ENCODE peak calls at places on chromosome 5, in six cellular contexts. H is CD8-positive, alpha-beta T cell; I is AG20443; X is HCEC 1CT; N is fibroblast of villous mesenchyme; G is left colon. S is an unnamed sample.
A peak's percentile ranks its signal among the peaks of the same experiment; 100 is the strongest.

GRCh38 chr5:5340206-5340729 is 82.2 kb upstream of the ICE1 start:
- DNase-seq in H (no peak), I (peak; percentile 93), X (peak; percentile 13), N (peak; percentile 96), G (peak; percentile 19), S (no peak)

GRCh38 chr5:94174748-94175411 is 433.5 kb upstream of the POU5F2 start:
- DNase-seq in H (no peak), I (no peak), X (peak; percentile 78), N (no peak), G (no peak), S (no peak)

GRCh38 chr5:178831049-178831448 is 28.7 kb upstream of the ZNF354B start:
- DNase-seq in H (no peak), I (no peak), X (no peak), N (no peak), G (no peak), S (no peak)

GRCh38 chr5:39400711-39401385 is 23.9 kb downstream of the DAB2 start:
- DNase-seq in H (no peak), I (no peak), X (no peak), N (peak; percentile 66), G (no peak), S (no peak)

GRCh38 chr5:96084874-96085545 is 123.4 kb upstream of the ELL2 start:
- DNase-seq in H (no peak), I (no peak), X (peak; percentile 49), N (no peak), G (no peak), S (no peak)

GRCh38 chr5:44665101-44665701 is 143.5 kb upstream of the MRPS30 start:
- DNase-seq in H (no peak), I (peak; percentile 11), X (peak; percentile 89), N (peak; percentile 6), G (no peak), S (no peak)

GRCh38 chr5:68898961-68899471 is 194.8 kb upstream of the SLC30A5 start:
- DNase-seq in H (no peak), I (peak; percentile 74), X (peak; percentile 33), N (peak; percentile 77), G (no peak), S (no peak)

GRCh38 chr5:161847896-161848510 is at the start of gene GABRA1:
- DNase-seq in H (no peak), I (peak; percentile 5), X (no peak), N (no peak), G (no peak), S (no peak)

GRCh38 chr5:122137702-122138101 is 8.4 kb downstream of the ZNF474 start:
- DNase-seq in H (no peak), I (no peak), X (no peak), N (no peak), G (no peak), S (no peak)

GRCh38 chr5:67021522-67022316 is 174.9 kb downstream of the CD180 start:
- DNase-seq in H (no peak), I (no peak), X (no peak), N (no peak), G (no peak), S (no peak)

GRCh38 chr5:139692605-139693340 is 44.6 kb downstream of the CXXC5 start:
- DNase-seq in H (no peak), I (no peak), X (no peak), N (no peak), G (no peak), S (no peak)

GRCh38 chr5:89849819-89850515 is 559.6 kb downstream of the CETN3 start:
- DNase-seq in H (no peak), I (no peak), X (no peak), N (peak; percentile 6), G (no peak), S (no peak)

GRCh38 chr5:77167695-77168111 is 42.8 kb upstream of the PDE8B start:
- DNase-seq in H (no peak), I (peak; percentile 87), X (peak; percentile 78), N (peak; percentile 86), G (no peak), S (no peak)

GRCh38 chr5:96243862-96244261 is 189.2 kb downstream of the PCSK1 start:
- DNase-seq in H (no peak), I (no peak), X (no peak), N (no peak), G (no peak), S (no peak)

GRCh38 chr5:93600409-93601052 is 17.5 kb downstream of the NR2F1 start:
- DNase-seq in H (no peak), I (no peak), X (no peak), N (peak; percentile 35), G (no peak), S (no peak)

GRCh38 chr5:167255931-167256330 is 1035.5 kb upstream of the WWC1 start:
- DNase-seq in H (no peak), I (no peak), X (no peak), N (no peak), G (no peak), S (no peak)

GRCh38 chr5:4518924-4519660 is 621.0 kb upstream of the ADAMTS16 start:
- DNase-seq in H (no peak), I (no peak), X (no peak), N (no peak), G (no peak), S (no peak)

GRCh38 chr5:32357678-32358077 is 44.9 kb upstream of the MTMR12 start:
- DNase-seq in H (no peak), I (no peak), X (no peak), N (no peak), G (no peak), S (no peak)

GRCh38 chr5:172819569-172819968 is 14.5 kb upstream of the ERGIC1 start:
- DNase-seq in H (no peak), I (no peak), X (no peak), N (no peak), G (no peak), S (no peak)

GRCh38 chr5:23419115-23419514 is 88.3 kb upstream of the PRDM9 start:
- DNase-seq in H (no peak), I (no peak), X (no peak), N (no peak), G (no peak), S (no peak)

GRCh38 chr5:143016777-143017374 is 246.7 kb downstream of the ARHGAP26 start:
- DNase-seq in H (peak; percentile 37), I (peak; percentile 51), X (peak; percentile 54), N (peak; percentile 81), G (peak; percentile 52), S (peak; percentile 39)

GRCh38 chr5:67941750-67942450 is 273.7 kb upstream of the PIK3R1 start:
- DNase-seq in H (no peak), I (peak; percentile 17), X (peak; percentile 42), N (peak; percentile 22), G (no peak), S (no peak)

GRCh38 chr5:133992429-133993151 is 12.2 kb downstream of the VDAC1 start:
- DNase-seq in H (no peak), I (no peak), X (no peak), N (no peak), G (no peak), S (no peak)

GRCh38 chr5:80191991-80192398 is 63.9 kb downstream of the SERINC5 start:
- DNase-seq in H (peak; percentile 50), I (peak; percentile 26), X (no peak), N (no peak), G (no peak), S (no peak)

GRCh38 chr5:172943906-172944305 is 15.3 kb upstream of the RPL26L1 start:
- DNase-seq in H (no peak), I (no peak), X (no peak), N (no peak), G (no peak), S (no peak)

GRCh38 chr5:80083115-80083890 is 48.2 kb downstream of the THBS4 start:
- DNase-seq in H (peak; percentile 15), I (peak; percentile 76), X (peak; percentile 82), N (peak; percentile 72), G (no peak), S (no peak)

GRCh38 chr5:168647083-168647482 is 67.9 kb upstream of the PANK3 start:
- DNase-seq in H (no peak), I (peak; percentile 67), X (peak; percentile 9), N (peak; percentile 18), G (no peak), S (no peak)

GRCh38 chr5:129077433-129078075 is 17.0 kb upstream of the ISOC1 start:
- DNase-seq in H (no peak), I (no peak), X (no peak), N (no peak), G (no peak), S (no peak)

GRCh38 chr5:157198277-157199058 is 17.8 kb downstream of the ITK start:
- DNase-seq in H (peak; percentile 63), I (no peak), X (no peak), N (no peak), G (no peak), S (no peak)

GRCh38 chr5:10836991-10837390 is 76.0 kb upstream of the DAP start:
- DNase-seq in H (no peak), I (peak; percentile 36), X (peak; percentile 7), N (peak; percentile 24), G (no peak), S (no peak)

GRCh38 chr5:173925449-173926071 is 37.4 kb downstream of the CPEB4 start:
- DNase-seq in H (peak; percentile 48), I (peak; percentile 34), X (peak; percentile 46), N (peak; percentile 67), G (peak; percentile 69), S (peak; percentile 12)

GRCh38 chr5:112174959-112175594 is 244.0 kb downstream of the EPB41L4A start:
- DNase-seq in H (peak; percentile 28), I (peak; percentile 59), X (peak; percentile 50), N (peak; percentile 45), G (peak; percentile 13), S (no peak)

GRCh38 chr5:142785211-142785610 is 15.0 kb downstream of the ARHGAP26 start:
- DNase-seq in H (no peak), I (no peak), X (peak; percentile 53), N (no peak), G (no peak), S (no peak)

GRCh38 chr5:45533692-45534091 is 162.5 kb downstream of the HCN1 start:
- DNase-seq in H (no peak), I (no peak), X (no peak), N (no peak), G (no peak), S (no peak)

GRCh38 chr5:45696206-45696836 is at the start of gene HCN1:
- DNase-seq in H (no peak), I (peak; percentile 89), X (no peak), N (peak; percentile 18), G (peak; percentile 79), S (no peak)